ENCODE peak calls at places on chromosomes 1 and 21, in four cellular contexts. N is lung, Z is prostate gland, A is A549. Y is an unnamed sample. For H3K9me3, the result is how much of the 10 kb centered on the place peaks cover.

GRCh38 chr1:204398197-204399125 is 13.2 kb downstream of the PPP1R15B start:
- DNase-seq in A (peak), N (peak), Z (peak), Y (peak)

GRCh38 chr1:209871430-209871829 is 43.7 kb downstream of the UTP25 start:
- DNase-seq in N (no peak), A (no peak), Z (no peak), Y (no peak)

GRCh38 chr1:81111818-81112217 is 688.9 kb upstream of the ADGRL2 start:
- DNase-seq in A (no peak), N (no peak), Z (no peak), Y (no peak)

GRCh38 chr1:220711086-220711809 is 21.1 kb downstream of the C1orf115 start:
- DNase-seq in A (no peak), Z (no peak), N (no peak), Y (no peak)

GRCh38 chr1:212609701-212610574 is 1.4 kb downstream of the ATF3 start:
- DNase-seq in A (no peak), N (no peak), Z (peak), Y (no peak)

GRCh38 chr1:246187834-246188372 is 319.2 kb downstream of the SMYD3 start:
- DNase-seq in Z (no peak), A (no peak), N (no peak), Y (no peak)

GRCh38 chr1:97632075-97632474 is 288.8 kb downstream of the DPYD start:
- DNase-seq in A (no peak), Z (no peak), N (no peak), Y (no peak)

GRCh38 chr1:115596080-115596795 is 45.5 kb upstream of the VANGL1 start:
- DNase-seq in Z (no peak), N (no peak), A (no peak), Y (no peak)

GRCh38 chr1:41354956-41355355 is 6.3 kb upstream of the FOXO6 start:
- DNase-seq in A (no peak), N (no peak), Z (no peak), Y (no peak)

GRCh38 chr21:44965251-44966022 is 25.6 kb downstream of the SLX9 start:
- DNase-seq in Z (no peak), A (no peak), N (no peak), Y (no peak)

GRCh38 chr1:63662056-63662836 is 69.0 kb downstream of the PGM1 start:
- DNase-seq in N (no peak), A (peak), Z (no peak), Y (no peak)

GRCh38 chr1:40140211-40140709 is 20.9 kb upstream of the RLF start:
- DNase-seq in A (no peak), N (peak), Z (no peak), Y (no peak)

GRCh38 chr1:217574265-217574949 is 56.5 kb downstream of the GPATCH2 start:
- DNase-seq in Z (peak), A (no peak), N (no peak), Y (no peak)

GRCh38 chr1:113392541-113392940 is 2.2 kb downstream of the MAGI3 start:
- DNase-seq in Z (no peak), A (no peak), N (no peak), Y (no peak)

GRCh38 chr1:6692956-6693355 is 8.7 kb downstream of the DNAJC11 start:
- DNase-seq in Z (no peak), A (no peak), N (no peak), Y (no peak)

GRCh38 chr1:191993549-191993948 is 164.7 kb upstream of the RGS18 start:
- DNase-seq in Z (no peak), N (no peak), A (no peak), Y (no peak)

GRCh38 chr1:19338323-19338762 is 26.2 kb downstream of the SLC66A1 start:
- DNase-seq in A (no peak), Z (peak), N (no peak), Y (no peak)

GRCh38 chr1:55209247-55209646 is 5.9 kb downstream of the USP24 start:
- DNase-seq in N (no peak), A (no peak), Z (no peak), Y (no peak)

GRCh38 chr1:15286452-15286851 is 39.4 kb downstream of the FHAD1 start:
- DNase-seq in A (no peak), N (no peak), Z (no peak), Y (no peak)

GRCh38 chr1:224995602-224996001 is 66.1 kb downstream of the DNAH14 start:
- DNase-seq in A (no peak), Z (no peak), N (no peak), Y (no peak)

GRCh38 chr1:205066221-205066818 is 17.9 kb downstream of the TMEM81 start:
- DNase-seq in Z (no peak), A (no peak), N (no peak), Y (no peak)

GRCh38 chr21:21734088-21734487 is 735.9 kb downstream of the NCAM2 start:
- DNase-seq in Z (no peak), N (no peak), A (no peak), Y (no peak)

GRCh38 chr1:205437570-205437969 is 15.7 kb upstream of the LEMD1 start:
- DNase-seq in N (no peak), A (no peak), Z (no peak), Y (no peak)

GRCh38 chr1:51960262-51960661 is 30.2 kb downstream of the RAB3B start:
- DNase-seq in A (no peak), Z (no peak), N (no peak), Y (no peak)

GRCh38 chr1:10105484-10105883 is 72.7 kb downstream of the UBE4B start:
- DNase-seq in A (no peak), Z (no peak), N (no peak), Y (no peak)

GRCh38 chr1:59446257-59446901 is 149.5 kb downstream of the FGGY start:
- DNase-seq in N (no peak), A (no peak), Z (no peak), Y (no peak)

GRCh38 chr1:45067806-45068205 is 55.8 kb downstream of the UROD start:
- DNase-seq in N (no peak), A (no peak), Z (no peak), Y (no peak)
- H3K27ac ChIP-seq in N (no peak), A (no peak), Z (no peak), Y (no peak)

GRCh38 chr1:207316141-207316540 is 5.3 kb upstream of the CD55 start:
- DNase-seq in N (peak), A (no peak), Z (peak), Y (peak)
- TF ChIP-seq CTCF in N (no peak), A (no peak), Z (peak), Y (peak)

DNA sequence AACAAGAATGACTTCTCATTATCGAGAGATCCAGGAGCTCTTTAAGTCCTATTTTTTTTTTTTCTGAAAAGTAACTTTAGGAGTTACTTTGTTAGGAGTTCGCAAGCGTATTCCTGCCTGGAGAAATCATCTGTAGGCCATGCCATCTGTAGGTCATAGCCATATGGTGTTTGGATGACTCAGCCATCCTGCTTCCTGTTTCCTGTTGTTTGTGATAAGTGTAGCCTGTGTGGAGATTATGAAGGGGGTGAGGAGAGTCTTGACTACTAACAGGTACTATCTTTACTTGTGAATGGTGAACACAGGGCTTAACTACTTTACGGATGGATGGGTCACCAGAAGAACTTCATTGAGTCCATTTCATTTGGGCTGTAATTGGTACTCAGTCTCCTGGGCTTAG is 327.2 kb downstream of the PTPRU start:
- DNase-seq in N (no peak), A (no peak), Z (no peak), Y (no peak)
- H3K9me3 ChIP-seq in N (under half), A (under half), Z (under half), Y (under half)

GRCh38 chr21:15222711-15223110 is 157.9 kb upstream of the NRIP1 start:
- DNase-seq in Z (no peak), N (no peak), A (no peak), Y (no peak)

GRCh38 chr21:15224346-15225086 is 159.7 kb upstream of the NRIP1 start:
- DNase-seq in A (peak), N (no peak), Z (no peak), Y (no peak)

GRCh38 chr21:15221799-15222386 is 157.1 kb upstream of the NRIP1 start:
- DNase-seq in A (peak), N (peak), Z (no peak), Y (peak)

DNA sequence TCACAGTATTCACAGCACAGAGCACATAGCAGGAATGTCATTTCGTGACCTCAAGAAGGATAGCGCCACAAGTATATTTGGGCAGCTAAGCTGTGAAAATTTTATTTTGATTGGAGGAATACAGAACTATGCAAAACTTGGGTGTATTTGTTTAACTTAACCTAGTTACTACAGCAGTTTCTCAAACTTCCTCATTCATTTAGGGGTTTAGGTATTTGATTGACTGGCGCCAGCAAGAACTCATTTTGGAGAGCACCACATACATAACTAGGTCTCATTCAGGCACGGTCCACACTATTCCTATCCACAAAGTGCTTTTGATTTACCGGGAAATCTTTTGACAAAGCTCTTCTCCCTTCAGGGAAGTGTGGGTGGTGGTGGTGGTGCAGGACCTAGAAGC is 155.1 kb upstream of the NRIP1 start:
- DNase-seq in A (no peak), N (no peak), Z (no peak), Y (no peak)
- H3K27ac ChIP-seq in A (peak), N (peak), Z (no peak), Y (no peak)

GRCh38 chr1:196723325-196724185 is 51.1 kb upstream of the CFHR3 start:
- DNase-seq in Z (peak), A (peak), N (peak), Y (peak)
- TF ChIP-seq CTCF in Z (peak), A (peak), N (no peak), Y (peak)